ENCODE peak calls at places on chromosomes 2 and 18, in six cellular contexts. One of them, this sample, is unnamed.

GRCh38 chr2:85504434-85505261 is 34.3 kb upstream of the MAT2A start:
- DNase-seq in naive thymus-derived CD8-positive, alpha-beta T cell: no peak
- DNase-seq in GM12891: no peak
- DNase-seq in GM10248: no peak
- DNase-seq in amygdala: no peak
- DNase-seq in activated T-cell treated with anti-CD3 and anti-CD28 coated beads for 48 hours: no peak
- DNase-seq in this sample: no peak

GRCh38 chr2:238427435-238428162 is 872 bp downstream of the ASB1 start:
- DNase-seq in GM10248: no peak
- DNase-seq in naive thymus-derived CD8-positive, alpha-beta T cell: no peak
- DNase-seq in amygdala: no peak
- DNase-seq in GM12891: no peak
- DNase-seq in activated T-cell treated with anti-CD3 and anti-CD28 coated beads for 48 hours: no peak
- DNase-seq in this sample: no peak

GRCh38 chr2:84494070-84494469 is 22.2 kb upstream of the DNAH6 start:
- DNase-seq in naive thymus-derived CD8-positive, alpha-beta T cell: no peak
- DNase-seq in GM10248: no peak
- DNase-seq in amygdala: no peak
- DNase-seq in activated T-cell treated with anti-CD3 and anti-CD28 coated beads for 48 hours: no peak
- DNase-seq in GM12891: no peak
- DNase-seq in this sample: no peak

GRCh38 chr2:176261136-176261535 is 8.1 kb upstream of the MTX2 start:
- DNase-seq in naive thymus-derived CD8-positive, alpha-beta T cell: no peak
- DNase-seq in activated T-cell treated with anti-CD3 and anti-CD28 coated beads for 48 hours: no peak
- DNase-seq in amygdala: no peak
- DNase-seq in GM12891: no peak
- DNase-seq in GM10248: no peak
- DNase-seq in this sample: no peak

GRCh38 chr18:22180722-22181121 is 11.3 kb downstream of the GATA6 start:
- DNase-seq in activated T-cell treated with anti-CD3 and anti-CD28 coated beads for 48 hours: no peak
- DNase-seq in naive thymus-derived CD8-positive, alpha-beta T cell: no peak
- DNase-seq in amygdala: no peak
- DNase-seq in GM12891: no peak
- DNase-seq in GM10248: no peak
- DNase-seq in this sample: no peak

GRCh38 chr2:102049756-102050443 is 58.1 kb downstream of the IL1R2 start:
- DNase-seq in naive thymus-derived CD8-positive, alpha-beta T cell: no peak
- DNase-seq in GM12891: no peak
- DNase-seq in amygdala: no peak
- DNase-seq in GM10248: no peak
- DNase-seq in activated T-cell treated with anti-CD3 and anti-CD28 coated beads for 48 hours: no peak
- DNase-seq in this sample: no peak

GRCh38 chr2:100733344-100734187 is 86.4 kb upstream of the NPAS2 start:
- DNase-seq in naive thymus-derived CD8-positive, alpha-beta T cell: no peak
- DNase-seq in amygdala: no peak
- DNase-seq in GM12891: no peak
- DNase-seq in activated T-cell treated with anti-CD3 and anti-CD28 coated beads for 48 hours: no peak
- DNase-seq in GM10248: no peak
- DNase-seq in this sample: no peak

GRCh38 chr2:126634273-126634861 is 21.6 kb upstream of the GYPC start:
- DNase-seq in GM10248: peak; percentile 34
- DNase-seq in activated T-cell treated with anti-CD3 and anti-CD28 coated beads for 48 hours: peak; percentile 10
- DNase-seq in amygdala: no peak
- DNase-seq in naive thymus-derived CD8-positive, alpha-beta T cell: no peak
- DNase-seq in GM12891: no peak
- DNase-seq in this sample: no peak

GRCh38 chr18:61471832-61472406 is 138.7 kb downstream of the CDH20 start:
- DNase-seq in GM12891: no peak
- DNase-seq in GM10248: no peak
- DNase-seq in naive thymus-derived CD8-positive, alpha-beta T cell: no peak
- DNase-seq in amygdala: no peak
- DNase-seq in activated T-cell treated with anti-CD3 and anti-CD28 coated beads for 48 hours: no peak
- DNase-seq in this sample: no peak

GRCh38 chr18:11489266-11489899 is 120.0 kb upstream of the SLC35G4 start:
- DNase-seq in GM12891: no peak
- DNase-seq in GM10248: no peak
- DNase-seq in naive thymus-derived CD8-positive, alpha-beta T cell: no peak
- DNase-seq in activated T-cell treated with anti-CD3 and anti-CD28 coated beads for 48 hours: no peak
- DNase-seq in amygdala: no peak
- DNase-seq in this sample: no peak

GRCh38 chr2:154924531-154924930 is 226.0 kb downstream of the KCNJ3 start:
- DNase-seq in activated T-cell treated with anti-CD3 and anti-CD28 coated beads for 48 hours: no peak
- DNase-seq in GM12891: no peak
- DNase-seq in GM10248: no peak
- DNase-seq in amygdala: no peak
- DNase-seq in naive thymus-derived CD8-positive, alpha-beta T cell: no peak
- DNase-seq in this sample: no peak

GRCh38 chr2:38522754-38523349 is 79.9 kb downstream of the HNRNPLL start:
- DNase-seq in GM10248: no peak
- DNase-seq in naive thymus-derived CD8-positive, alpha-beta T cell: no peak
- DNase-seq in GM12891: no peak
- DNase-seq in activated T-cell treated with anti-CD3 and anti-CD28 coated beads for 48 hours: no peak
- DNase-seq in amygdala: no peak
- DNase-seq in this sample: no peak

GRCh38 chr2:10331702-10332401 is 29.1 kb downstream of the HPCAL1 start:
- DNase-seq in GM12891: peak; percentile 48
- DNase-seq in GM10248: peak; percentile 81
- DNase-seq in activated T-cell treated with anti-CD3 and anti-CD28 coated beads for 48 hours: peak; percentile 60
- DNase-seq in naive thymus-derived CD8-positive, alpha-beta T cell: no peak
- DNase-seq in amygdala: no peak
- DNase-seq in this sample: no peak

GRCh38 chr2:135252805-135253458 is 200.8 kb downstream of the RAB3GAP1 start:
- DNase-seq in activated T-cell treated with anti-CD3 and anti-CD28 coated beads for 48 hours: no peak
- DNase-seq in GM12891: no peak
- DNase-seq in GM10248: no peak
- DNase-seq in amygdala: no peak
- DNase-seq in naive thymus-derived CD8-positive, alpha-beta T cell: no peak
- DNase-seq in this sample: no peak

GRCh38 chr2:61015971-61016370 is 1.5 kb upstream of the PEX13 start:
- DNase-seq in GM10248: no peak
- DNase-seq in naive thymus-derived CD8-positive, alpha-beta T cell: no peak
- DNase-seq in activated T-cell treated with anti-CD3 and anti-CD28 coated beads for 48 hours: no peak
- DNase-seq in GM12891: no peak
- DNase-seq in amygdala: no peak
- DNase-seq in this sample: no peak

GRCh38 chr2:11168488-11168887 is 13.2 kb downstream of the SLC66A3 start:
- DNase-seq in naive thymus-derived CD8-positive, alpha-beta T cell: no peak
- DNase-seq in amygdala: no peak
- DNase-seq in activated T-cell treated with anti-CD3 and anti-CD28 coated beads for 48 hours: no peak
- DNase-seq in GM10248: no peak
- DNase-seq in GM12891: no peak
- DNase-seq in this sample: no peak

GRCh38 chr2:26982102-26982742 is 11.8 kb downstream of the MAPRE3 start:
- DNase-seq in activated T-cell treated with anti-CD3 and anti-CD28 coated beads for 48 hours: no peak
- DNase-seq in naive thymus-derived CD8-positive, alpha-beta T cell: no peak
- DNase-seq in amygdala: peak; percentile 18
- DNase-seq in GM10248: peak; percentile 41
- DNase-seq in GM12891: peak; percentile 32
- DNase-seq in this sample: no peak

GRCh38 chr2:154724194-154724797 is 25.8 kb downstream of the KCNJ3 start:
- DNase-seq in activated T-cell treated with anti-CD3 and anti-CD28 coated beads for 48 hours: no peak
- DNase-seq in amygdala: no peak
- DNase-seq in naive thymus-derived CD8-positive, alpha-beta T cell: no peak
- DNase-seq in GM10248: no peak
- DNase-seq in GM12891: no peak
- DNase-seq in this sample: no peak

GRCh38 chr2:198073253-198073652 is 268.9 kb downstream of the PLCL1 start:
- DNase-seq in naive thymus-derived CD8-positive, alpha-beta T cell: no peak
- DNase-seq in activated T-cell treated with anti-CD3 and anti-CD28 coated beads for 48 hours: no peak
- DNase-seq in GM12891: no peak
- DNase-seq in amygdala: no peak
- DNase-seq in GM10248: no peak
- DNase-seq in this sample: no peak

GRCh38 chr2:12361506-12361905 is 355.2 kb upstream of the TRIB2 start:
- DNase-seq in GM12891: no peak
- DNase-seq in activated T-cell treated with anti-CD3 and anti-CD28 coated beads for 48 hours: no peak
- DNase-seq in amygdala: no peak
- DNase-seq in GM10248: no peak
- DNase-seq in naive thymus-derived CD8-positive, alpha-beta T cell: no peak
- DNase-seq in this sample: no peak

GRCh38 chr2:150586858-150587257 is 99.4 kb upstream of the RND3 start:
- DNase-seq in activated T-cell treated with anti-CD3 and anti-CD28 coated beads for 48 hours: no peak
- DNase-seq in GM12891: no peak
- DNase-seq in amygdala: no peak
- DNase-seq in naive thymus-derived CD8-positive, alpha-beta T cell: no peak
- DNase-seq in GM10248: no peak
- DNase-seq in this sample: no peak

GRCh38 chr2:232980683-232981082 is 32.4 kb downstream of the NGEF start:
- DNase-seq in GM10248: no peak
- DNase-seq in naive thymus-derived CD8-positive, alpha-beta T cell: peak; percentile 47
- DNase-seq in GM12891: no peak
- DNase-seq in activated T-cell treated with anti-CD3 and anti-CD28 coated beads for 48 hours: no peak
- DNase-seq in amygdala: no peak
- DNase-seq in this sample: no peak

GRCh38 chr2:112713585-112713925 is 7.3 kb upstream of the NT5DC4 start:
- DNase-seq in naive thymus-derived CD8-positive, alpha-beta T cell: no peak
- DNase-seq in amygdala: no peak
- DNase-seq in GM10248: no peak
- DNase-seq in activated T-cell treated with anti-CD3 and anti-CD28 coated beads for 48 hours: no peak
- DNase-seq in GM12891: no peak
- DNase-seq in this sample: no peak

GRCh38 chr18:28588884-28589549 is 412.1 kb upstream of the CDH2 start:
- DNase-seq in naive thymus-derived CD8-positive, alpha-beta T cell: no peak
- DNase-seq in GM10248: no peak
- DNase-seq in activated T-cell treated with anti-CD3 and anti-CD28 coated beads for 48 hours: no peak
- DNase-seq in GM12891: no peak
- DNase-seq in amygdala: no peak
- DNase-seq in this sample: no peak

GRCh38 chr2:54207666-54208195 is 48.3 kb downstream of the TSPYL6 start:
- DNase-seq in amygdala: no peak
- DNase-seq in activated T-cell treated with anti-CD3 and anti-CD28 coated beads for 48 hours: no peak
- DNase-seq in naive thymus-derived CD8-positive, alpha-beta T cell: no peak
- DNase-seq in GM12891: no peak
- DNase-seq in GM10248: no peak
- DNase-seq in this sample: no peak

GRCh38 chr2:232437130-232437620 is 18.8 kb upstream of the ALPI start:
- DNase-seq in activated T-cell treated with anti-CD3 and anti-CD28 coated beads for 48 hours: no peak
- DNase-seq in amygdala: no peak
- DNase-seq in GM12891: no peak
- DNase-seq in naive thymus-derived CD8-positive, alpha-beta T cell: no peak
- DNase-seq in GM10248: no peak
- DNase-seq in this sample: no peak

GRCh38 chr2:169964740-169965139 is 137.5 kb downstream of the UBR3 start:
- DNase-seq in activated T-cell treated with anti-CD3 and anti-CD28 coated beads for 48 hours: no peak
- DNase-seq in GM12891: no peak
- DNase-seq in naive thymus-derived CD8-positive, alpha-beta T cell: no peak
- DNase-seq in GM10248: no peak
- DNase-seq in amygdala: no peak
- DNase-seq in this sample: no peak

GRCh38 chr2:40302751-40303150 is 149.1 kb downstream of the SLC8A1 start:
- DNase-seq in activated T-cell treated with anti-CD3 and anti-CD28 coated beads for 48 hours: no peak
- DNase-seq in GM10248: no peak
- DNase-seq in amygdala: no peak
- DNase-seq in naive thymus-derived CD8-positive, alpha-beta T cell: no peak
- DNase-seq in GM12891: no peak
- DNase-seq in this sample: no peak

GRCh38 chr2:112714836-112715631 is 5.8 kb upstream of the NT5DC4 start:
- DNase-seq in GM10248: no peak
- DNase-seq in activated T-cell treated with anti-CD3 and anti-CD28 coated beads for 48 hours: no peak
- DNase-seq in amygdala: no peak
- DNase-seq in naive thymus-derived CD8-positive, alpha-beta T cell: no peak
- DNase-seq in GM12891: no peak
- DNase-seq in this sample: no peak

GRCh38 chr2:165825041-165825440 is 31.0 kb upstream of the GALNT3 start:
- DNase-seq in GM10248: no peak
- DNase-seq in amygdala: no peak
- DNase-seq in naive thymus-derived CD8-positive, alpha-beta T cell: no peak
- DNase-seq in GM12891: no peak
- DNase-seq in activated T-cell treated with anti-CD3 and anti-CD28 coated beads for 48 hours: no peak
- DNase-seq in this sample: no peak

GRCh38 chr2:242035858-242036652 is 166.5 kb downstream of the RTP5 start:
- DNase-seq in GM10248: no peak
- DNase-seq in GM12891: no peak
- DNase-seq in naive thymus-derived CD8-positive, alpha-beta T cell: no peak
- DNase-seq in activated T-cell treated with anti-CD3 and anti-CD28 coated beads for 48 hours: no peak
- DNase-seq in amygdala: no peak
- DNase-seq in this sample: no peak

GRCh38 chr2:197237720-197238370 is 72.7 kb downstream of the ANKRD44 start:
- DNase-seq in amygdala: no peak
- DNase-seq in activated T-cell treated with anti-CD3 and anti-CD28 coated beads for 48 hours: no peak
- DNase-seq in GM12891: no peak
- DNase-seq in naive thymus-derived CD8-positive, alpha-beta T cell: no peak
- DNase-seq in GM10248: no peak
- DNase-seq in this sample: no peak

GRCh38 chr2:241272298-241272721 is 43.2 kb downstream of the HDLBP start:
- DNase-seq in GM10248: peak; percentile 44
- DNase-seq in amygdala: no peak
- DNase-seq in GM12891: no peak
- DNase-seq in naive thymus-derived CD8-positive, alpha-beta T cell: no peak
- DNase-seq in activated T-cell treated with anti-CD3 and anti-CD28 coated beads for 48 hours: peak; percentile 7
- DNase-seq in this sample: no peak

GRCh38 chr2:160305081-160305750 is 105.1 kb upstream of the ITGB6 start:
- DNase-seq in naive thymus-derived CD8-positive, alpha-beta T cell: no peak
- DNase-seq in GM10248: no peak
- DNase-seq in GM12891: no peak
- DNase-seq in activated T-cell treated with anti-CD3 and anti-CD28 coated beads for 48 hours: no peak
- DNase-seq in amygdala: no peak
- DNase-seq in this sample: no peak